ENCODE peak calls at places on chromosomes 12 and 14, in seven cellular contexts. D is K562, I is WTC11, R is A549, E is GM12878, Q is NB4, W is H1. B is an unnamed sample.
A peak's percentile ranks its signal among the peaks of the same experiment; 100 is the strongest.

GRCh38 chr14:104968153-104968527 is 10.0 kb downstream of the AHNAK2 start:
- DNase-seq in I (peak; percentile 45), Q (no peak), E (no peak), R (peak; percentile 64), W (no peak), D (peak; percentile 48), B (peak; percentile 64)

GRCh38 chr14:55398679-55399078 is 13.0 kb downstream of the ATG14 start:
- DNase-seq in Q (peak; percentile 11), W (no peak), I (no peak), E (no peak), R (peak; percentile 56), D (peak; percentile 11), B (peak; percentile 97)

GRCh38 chr12:100823988-100824387 is 29.4 kb downstream of the ANO4 start:
- DNase-seq in I (no peak), D (no peak), E (no peak), W (no peak), R (no peak), Q (no peak), B (no peak)

GRCh38 chr12:53047221-53048032 is 2.4 kb upstream of the TNS2 start:
- DNase-seq in R (peak; percentile 83), W (no peak), I (peak; percentile 81), Q (peak; percentile 66), D (peak; percentile 94), E (no peak), B (peak; percentile 32)

GRCh38 chr12:76083761-76084276 is 666 bp downstream of the NAP1L1 start:
- DNase-seq in W (no peak), Q (peak; percentile 85), D (peak; percentile 83), I (peak; percentile 83), R (peak; percentile 73), E (no peak), B (peak; percentile 83)

GRCh38 chr12:1529862-1530591 is 64.4 kb downstream of the FBXL14 start:
- DNase-seq in E (no peak), I (peak; percentile 42), W (no peak), Q (no peak), D (peak; percentile 74), R (no peak), B (no peak)

GRCh38 chr12:14187966-14188365 is 177.5 kb upstream of the ATF7IP start:
- DNase-seq in Q (no peak), R (no peak), E (no peak), I (no peak), W (no peak), D (no peak), B (no peak)

GRCh38 chr14:32571551-32571950 is 242.5 kb downstream of the AKAP6 start:
- DNase-seq in I (no peak), E (no peak), W (no peak), R (no peak), Q (no peak), D (no peak), B (no peak)

GRCh38 chr12:56120158-56120846 is 2.2 kb downstream of the ZC3H10 start:
- DNase-seq in W (no peak), R (no peak), E (no peak), Q (no peak), D (peak; percentile 44), I (no peak), B (no peak)

GRCh38 chr12:72036393-72036792 is 97.7 kb downstream of the TPH2 start:
- DNase-seq in D (no peak), I (no peak), R (no peak), E (no peak), Q (no peak), W (no peak), B (no peak)

GRCh38 chr14:24037658-24038037 is 14.2 kb upstream of the CARMIL3 start:
- DNase-seq in R (no peak), I (no peak), E (no peak), Q (no peak), D (no peak), W (no peak), B (no peak)

GRCh38 chr14:100274250-100274649 is 32.0 kb downstream of the SLC25A29 start:
- DNase-seq in W (no peak), R (no peak), Q (no peak), E (no peak), I (no peak), D (no peak), B (no peak)

GRCh38 chr14:70269582-70269981 is 80.8 kb upstream of the SLC8A3 start:
- DNase-seq in R (no peak), Q (no peak), D (no peak), E (no peak), W (no peak), I (no peak), B (no peak)

GRCh38 chr14:93023039-93023438 is 92.7 kb downstream of the ITPK1 start:
- DNase-seq in E (no peak), W (no peak), D (peak; percentile 59), R (peak; percentile 64), I (no peak), Q (peak; percentile 67), B (no peak)
- TF ChIP-seq MAX in E (no peak), W (no peak), D (no peak), R (no peak), I (no peak), Q (no peak), B (no peak)

GRCh38 chr12:51798507-51798906 is 50.0 kb downstream of the FIGNL2 start:
- DNase-seq in R (no peak), W (no peak), D (no peak), I (no peak), E (no peak), Q (no peak), B (no peak)

GRCh38 chr12:51797301-51797700 is 51.2 kb downstream of the FIGNL2 start:
- DNase-seq in D (no peak), E (no peak), Q (no peak), W (no peak), I (no peak), R (no peak), B (no peak)

GRCh38 chr12:51792417-51792816 is 56.1 kb downstream of the FIGNL2 start:
- DNase-seq in R (no peak), D (no peak), W (no peak), E (no peak), I (no peak), Q (no peak), B (no peak)

GRCh38 chr12:51788876-51789275 is 59.6 kb downstream of the FIGNL2 start:
- DNase-seq in D (no peak), I (no peak), W (no peak), Q (no peak), E (no peak), R (no peak), B (no peak)

DNA sequence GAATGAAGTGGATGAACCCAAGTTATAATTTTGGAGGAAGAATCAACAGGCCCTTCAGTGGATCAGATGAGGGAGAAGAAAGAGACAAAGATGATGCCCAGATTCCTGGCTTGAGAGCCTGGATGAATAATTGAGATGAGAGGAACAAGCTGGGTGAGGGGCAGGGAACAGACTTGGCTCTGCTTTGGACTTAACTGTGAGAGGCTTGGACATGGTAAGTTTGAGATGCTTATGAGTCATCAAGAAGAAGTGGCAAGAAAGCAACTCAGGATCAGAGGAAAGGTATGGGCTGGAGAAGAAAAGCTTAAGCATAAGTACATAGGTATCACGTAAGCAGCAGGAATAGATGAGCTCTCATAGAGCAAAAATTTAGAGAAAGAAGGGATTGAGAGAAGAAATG is 55.3 kb downstream of the FIGNL2 start:
- DNase-seq in E (no peak), D (no peak), W (no peak), R (no peak), Q (no peak), I (no peak), B (no peak)
- TF ChIP-seq MAX in E (no peak), D (no peak), W (no peak), R (no peak), Q (no peak), I (no peak), B (no peak)

GRCh38 chr14:71324767-71325272 is 417.6 kb downstream of the PCNX1 start:
- DNase-seq in Q (peak; percentile 79), R (no peak), E (peak; percentile 89), D (no peak), W (no peak), I (no peak), B (no peak)
- TF ChIP-seq MAX in Q (no peak), R (no peak), E (no peak), D (no peak), W (no peak), I (no peak), B (no peak)

GRCh38 chr12:126667340-126667739 is 1599.6 kb upstream of the TMEM132C start:
- DNase-seq in W (no peak), E (no peak), D (no peak), I (no peak), Q (no peak), R (peak; percentile 2), B (no peak)
- TF ChIP-seq MAX in W (no peak), E (no peak), D (no peak), I (no peak), Q (no peak), R (no peak), B (no peak)

B was measured in endothelial cell of umbilical vein.